ENCODE peak calls at places on chromosome 19, in seven cellular contexts. One of them, this sample, is unnamed.

GRCh38 chr19:45637890-45638667 is 1.1 kb downstream of the EML2 start:
- DNase-seq in ureter: peak; percentile 67
- DNase-seq in natural killer cell: no peak
- DNase-seq in NCI-H1092: no peak
- DNase-seq in SW480: no peak
- DNase-seq in stimulated activated CD4-positive, alpha-beta T cell treated with anti-CD3 and anti-CD28 coated beads, Interleukin-15, amount 100 ng/mL, for 24 hours: no peak
- DNase-seq in GM12878: no peak
- DNase-seq in this sample: no peak

GRCh38 chr19:49155830-49156346 is 692 bp upstream of the HRC start:
- DNase-seq in SW480: no peak
- DNase-seq in GM12878: no peak
- DNase-seq in ureter: no peak
- DNase-seq in stimulated activated CD4-positive, alpha-beta T cell treated with anti-CD3 and anti-CD28 coated beads, Interleukin-15, amount 100 ng/mL, for 24 hours: no peak
- DNase-seq in NCI-H1092: no peak
- DNase-seq in natural killer cell: no peak
- DNase-seq in this sample: no peak

GRCh38 chr19:55368701-55369563 is 1.3 kb downstream of the IL11 start:
- DNase-seq in GM12878: no peak
- DNase-seq in ureter: no peak
- DNase-seq in NCI-H1092: no peak
- DNase-seq in SW480: peak; percentile 75
- DNase-seq in natural killer cell: no peak
- DNase-seq in stimulated activated CD4-positive, alpha-beta T cell treated with anti-CD3 and anti-CD28 coated beads, Interleukin-15, amount 100 ng/mL, for 24 hours: peak; percentile 52
- DNase-seq in this sample: no peak

GRCh38 chr19:17629760-17630159 is 58.4 kb downstream of the UNC13A start:
- DNase-seq in natural killer cell: no peak
- DNase-seq in NCI-H1092: no peak
- DNase-seq in GM12878: no peak
- DNase-seq in ureter: no peak
- DNase-seq in SW480: no peak
- DNase-seq in stimulated activated CD4-positive, alpha-beta T cell treated with anti-CD3 and anti-CD28 coated beads, Interleukin-15, amount 100 ng/mL, for 24 hours: no peak
- DNase-seq in this sample: no peak

GRCh38 chr19:33302974-33303790 is 848 bp upstream of the CEBPA start:
- DNase-seq in GM12878: no peak
- DNase-seq in ureter: peak; percentile 50
- DNase-seq in natural killer cell: peak; percentile 26
- DNase-seq in stimulated activated CD4-positive, alpha-beta T cell treated with anti-CD3 and anti-CD28 coated beads, Interleukin-15, amount 100 ng/mL, for 24 hours: peak; percentile 46
- DNase-seq in SW480: peak; percentile 69
- DNase-seq in NCI-H1092: no peak
- DNase-seq in this sample: no peak

GRCh38 chr19:27758626-27759505 is 1454.1 kb downstream of the UQCRFS1 start:
- DNase-seq in ureter: no peak
- DNase-seq in NCI-H1092: no peak
- DNase-seq in stimulated activated CD4-positive, alpha-beta T cell treated with anti-CD3 and anti-CD28 coated beads, Interleukin-15, amount 100 ng/mL, for 24 hours: no peak
- DNase-seq in GM12878: no peak
- DNase-seq in natural killer cell: no peak
- DNase-seq in SW480: no peak
- DNase-seq in this sample: no peak

GRCh38 chr19:17623224-17623935 is 64.8 kb downstream of the UNC13A start:
- DNase-seq in ureter: no peak
- DNase-seq in NCI-H1092: no peak
- DNase-seq in natural killer cell: no peak
- DNase-seq in GM12878: no peak
- DNase-seq in SW480: no peak
- DNase-seq in stimulated activated CD4-positive, alpha-beta T cell treated with anti-CD3 and anti-CD28 coated beads, Interleukin-15, amount 100 ng/mL, for 24 hours: no peak
- DNase-seq in this sample: no peak

GRCh38 chr19:1433119-1434039 is 4.8 kb upstream of the RPS15 start:
- DNase-seq in ureter: no peak
- DNase-seq in stimulated activated CD4-positive, alpha-beta T cell treated with anti-CD3 and anti-CD28 coated beads, Interleukin-15, amount 100 ng/mL, for 24 hours: no peak
- DNase-seq in natural killer cell: no peak
- DNase-seq in SW480: no peak
- DNase-seq in GM12878: no peak
- DNase-seq in NCI-H1092: no peak
- DNase-seq in this sample: no peak

GRCh38 chr19:33375156-33375744 is 1.7 kb downstream of the CEBPG start:
- DNase-seq in GM12878: no peak
- DNase-seq in natural killer cell: no peak
- DNase-seq in SW480: no peak
- DNase-seq in ureter: no peak
- DNase-seq in NCI-H1092: no peak
- DNase-seq in stimulated activated CD4-positive, alpha-beta T cell treated with anti-CD3 and anti-CD28 coated beads, Interleukin-15, amount 100 ng/mL, for 24 hours: no peak
- DNase-seq in this sample: no peak

GRCh38 chr19:12052571-12053169 is at the start of gene ZNF878:
- DNase-seq in stimulated activated CD4-positive, alpha-beta T cell treated with anti-CD3 and anti-CD28 coated beads, Interleukin-15, amount 100 ng/mL, for 24 hours: peak; percentile 87
- DNase-seq in natural killer cell: peak; percentile 43
- DNase-seq in GM12878: peak; percentile 67
- DNase-seq in ureter: peak; percentile 88
- DNase-seq in NCI-H1092: peak; percentile 93
- DNase-seq in SW480: peak; percentile 92
- DNase-seq in this sample: peak; percentile 53

GRCh38 chr19:15195987-15196682 is 4.7 kb downstream of the NOTCH3 start:
- DNase-seq in SW480: peak; percentile 88
- DNase-seq in GM12878: no peak
- DNase-seq in NCI-H1092: no peak
- DNase-seq in stimulated activated CD4-positive, alpha-beta T cell treated with anti-CD3 and anti-CD28 coated beads, Interleukin-15, amount 100 ng/mL, for 24 hours: peak; percentile 26
- DNase-seq in natural killer cell: no peak
- DNase-seq in ureter: peak; percentile 88
- DNase-seq in this sample: no peak

GRCh38 chr19:34282611-34283519 is 28.5 kb downstream of the GARRE1 start:
- DNase-seq in SW480: no peak
- DNase-seq in GM12878: no peak
- DNase-seq in ureter: no peak
- DNase-seq in natural killer cell: no peak
- DNase-seq in stimulated activated CD4-positive, alpha-beta T cell treated with anti-CD3 and anti-CD28 coated beads, Interleukin-15, amount 100 ng/mL, for 24 hours: no peak
- DNase-seq in NCI-H1092: no peak
- DNase-seq in this sample: no peak